ENCODE peak calls at places on chromosomes 11 and 22, in eight cellular contexts. F is caudate nucleus, G is iPS DF 6.9, D is colonic mucosa, N is A549, M is H9, Z is pancreas, V is prostate gland. J is an unnamed sample.

GRCh38 chr22:25582946-25583345 is 18.5 kb downstream of the GRK3 start:
- DNase-seq in F (no peak), G (no peak), M (no peak), V (no peak), Z (no peak), N (no peak), D (no peak), J (no peak)

GRCh38 chr11:10294289-10294953 is 402 bp upstream of the SBF2 start:
- DNase-seq in V (peak; percentile 55), Z (peak; percentile 74), F (no peak), N (peak; percentile 62), M (peak; percentile 50), G (no peak), D (peak; percentile 61), J (peak; percentile 47)

GRCh38 chr11:72813740-72814138 is 472 bp upstream of the ATG16L2 start:
- DNase-seq in M (peak; percentile 75), N (peak; percentile 89), Z (peak; percentile 57), F (no peak), V (peak; percentile 74), G (no peak), D (peak; percentile 86), J (peak; percentile 81)

GRCh38 chr11:6531267-6531752 is 34.2 kb downstream of the DNHD1 start:
- DNase-seq in Z (no peak), G (no peak), D (no peak), M (no peak), F (no peak), V (no peak), N (peak; percentile 57), J (no peak)

GRCh38 chr11:128695539-128696221 is 1.8 kb downstream of the FLI1 start:
- DNase-seq in Z (no peak), F (no peak), N (no peak), V (no peak), M (no peak), D (no peak), G (no peak), J (no peak)

GRCh38 chr11:110710520-110711381 is 1.5 kb downstream of the ARHGAP20 start:
- DNase-seq in G (no peak), F (peak; percentile 8), Z (peak; percentile 72), M (peak; percentile 44), N (no peak), V (peak; percentile 51), D (peak; percentile 34), J (peak; percentile 75)

GRCh38 chr11:68998390-68998911 is 14.6 kb downstream of the MRGPRF start:
- DNase-seq in V (no peak), D (peak; percentile 17), M (peak; percentile 22), Z (no peak), G (no peak), F (no peak), N (no peak), J (no peak)

GRCh38 chr11:76230392-76230791 is 24.1 kb upstream of the WNT11 start:
- DNase-seq in M (no peak), G (no peak), Z (peak; percentile 51), N (no peak), D (no peak), F (no peak), V (no peak), J (no peak)

GRCh38 chr11:87473174-87473573 is 435.4 kb downstream of the TMEM135 start:
- DNase-seq in G (no peak), N (no peak), V (no peak), D (no peak), Z (no peak), F (no peak), M (no peak), J (no peak)

GRCh38 chr22:27438271-27438980 is 363.1 kb downstream of the MN1 start:
- DNase-seq in V (peak; percentile 25), N (no peak), Z (peak; percentile 87), D (peak; percentile 31), G (no peak), M (no peak), F (no peak), J (peak; percentile 42)

GRCh38 chr11:74844072-74844471 is 95.4 kb downstream of the RNF169 start:
- DNase-seq in Z (no peak), D (no peak), G (no peak), M (no peak), N (no peak), F (no peak), V (no peak), J (peak; percentile 16)

GRCh38 chr11:2419638-2420501 is 19.3 kb downstream of the TSSC4 start:
- DNase-seq in N (peak; percentile 79), D (peak; percentile 81), Z (peak; percentile 84), V (peak; percentile 57), M (peak; percentile 81), G (peak; percentile 60), F (peak; percentile 14), J (peak; percentile 77)

GRCh38 chr22:45159652-45160462 is 3.9 kb upstream of the NUP50 start:
- DNase-seq in M (no peak), N (peak; percentile 22), V (no peak), F (no peak), Z (no peak), D (peak; percentile 49), G (no peak), J (no peak)

GRCh38 chr11:76424379-76424778 is 20.4 kb upstream of the EMSY start:
- DNase-seq in V (no peak), N (no peak), D (no peak), Z (no peak), G (no peak), F (no peak), M (no peak), J (no peak)

GRCh38 chr22:50134481-50134880 is 36.0 kb upstream of the PANX2 start:
- DNase-seq in D (no peak), F (no peak), N (no peak), Z (no peak), G (no peak), V (no peak), M (no peak), J (no peak)

GRCh38 chr11:125091247-125091876 is 20.1 kb downstream of the TMEM218 start:
- DNase-seq in D (peak; percentile 16), F (no peak), Z (no peak), V (no peak), M (peak; percentile 68), N (peak; percentile 46), G (peak; percentile 47), J (peak; percentile 77)

GRCh38 chr11:299951-300735 is 817 bp upstream of the IFITM5 start:
- DNase-seq in Z (peak; percentile 81), D (no peak), V (no peak), M (peak; percentile 79), F (no peak), N (no peak), G (no peak), J (no peak)

GRCh38 chr11:63882555-63883242 is 34.3 kb downstream of the RCOR2 start:
- DNase-seq in N (no peak), G (no peak), D (no peak), Z (no peak), M (peak; percentile 82), V (no peak), F (no peak), J (no peak)
- H3K27ac ChIP-seq in N (no peak overlapping the region), G (no peak overlapping the region), D (no peak overlapping the region), Z (no peak overlapping the region), M (no peak overlapping the region), V (no peak overlapping the region), F (no peak overlapping the region), J (no peak overlapping the region)

DNA sequence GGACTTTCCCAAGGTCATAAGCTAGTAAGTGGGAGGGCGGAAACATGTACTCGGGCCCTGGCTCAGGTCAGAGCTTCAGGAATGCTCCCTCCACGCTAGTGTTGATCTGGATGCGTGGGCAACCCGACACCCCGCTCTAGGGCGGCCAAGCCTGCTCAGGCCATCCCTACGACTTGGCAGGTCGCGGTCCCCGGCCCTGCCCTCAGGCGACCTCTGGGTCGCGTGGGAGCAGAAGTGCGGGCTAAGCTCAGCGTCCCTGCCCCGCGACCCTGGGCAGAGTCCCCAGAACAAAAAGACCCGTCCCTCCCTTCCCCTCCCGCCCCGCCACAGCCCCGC is 781 bp upstream of the TEF start:
- DNase-seq in Z (no peak), D (peak; percentile 65), M (no peak), G (no peak), N (peak; percentile 48), V (peak; percentile 68), F (no peak), J (peak; percentile 86)
- H3K27ac ChIP-seq in Z (peak overlapping the region; percentile 96), D (peak overlapping the region; percentile 98), M (no peak overlapping the region), G (no peak overlapping the region), N (peak overlapping the region; percentile 96), V (peak overlapping the region; percentile 93), F (peak overlapping the region; percentile 100), J (peak overlapping the region; percentile 98)

DNA sequence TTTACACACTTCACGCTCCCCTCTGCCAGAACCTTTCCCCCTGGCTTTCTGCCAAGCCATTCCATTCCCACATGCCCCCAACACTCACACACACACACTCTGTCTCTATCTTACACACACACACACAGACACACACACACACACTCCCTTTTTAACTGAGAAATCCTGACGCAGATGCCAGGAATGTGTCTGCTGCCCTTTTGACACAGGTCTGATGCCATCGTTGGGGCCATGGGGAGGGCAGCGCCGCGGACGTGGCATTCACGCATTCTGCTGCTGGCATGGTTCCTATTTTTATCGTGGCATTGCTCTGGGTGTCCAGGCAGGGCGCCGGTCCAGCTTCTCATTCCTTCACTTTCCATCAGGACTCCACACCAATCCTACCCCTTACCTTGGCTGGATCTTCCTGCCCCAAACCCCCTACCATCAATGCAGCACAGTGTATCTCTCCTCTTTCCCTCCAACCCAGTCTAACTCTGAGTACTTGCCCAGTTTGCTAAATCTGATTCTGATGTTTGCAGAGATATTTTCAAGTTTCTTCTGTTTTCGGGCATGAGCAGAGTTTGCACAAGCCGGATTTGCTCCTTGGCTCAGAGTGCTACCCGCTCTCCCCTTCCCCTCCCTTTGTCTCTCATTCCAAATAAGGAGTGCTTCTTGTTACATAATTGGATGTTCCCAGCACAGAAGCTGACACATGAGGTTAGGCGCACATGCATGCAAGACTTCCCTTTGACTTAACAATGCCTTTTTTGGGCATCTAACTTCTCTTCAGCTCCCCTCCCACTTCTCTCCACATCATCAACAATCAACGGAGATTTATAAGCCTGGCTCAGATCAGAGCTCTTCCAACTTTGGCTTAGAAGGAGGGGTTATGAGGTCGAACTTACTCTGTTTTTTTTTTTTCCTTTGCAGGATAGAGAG is 18.8 kb downstream of the SNX19 start:
- DNase-seq in F (no peak), G (no peak), Z (peak; percentile 73), V (peak; percentile 72), N (peak; percentile 81), D (peak; percentile 31), M (no peak), J (peak; percentile 53)
- H3K27ac ChIP-seq in F (peak overlapping the region; percentile 48), G (no peak overlapping the region), Z (no peak overlapping the region), V (peak overlapping the region; percentile 88), N (peak overlapping the region; percentile 75), D (peak overlapping the region; percentile 41), M (no peak overlapping the region), J (peak overlapping the region; percentile 32)

GRCh38 chr11:61834278-61835004 is 6.3 kb downstream of the FADS2 start:
- DNase-seq in F (peak; percentile 12), Z (no peak), D (peak; percentile 36), V (no peak), M (peak; percentile 90), G (no peak), N (no peak), J (no peak)

GRCh38 chr11:61832207-61832606 is 4.1 kb downstream of the FADS2 start:
- DNase-seq in N (no peak), G (no peak), F (no peak), M (no peak), Z (no peak), D (no peak), V (no peak), J (no peak)

GRCh38 chr11:61832758-61833157 is 4.7 kb downstream of the FADS2 start:
- DNase-seq in D (no peak), N (no peak), F (no peak), M (no peak), V (no peak), Z (no peak), G (no peak), J (no peak)

GRCh38 chr11:61833926-61834277 is 5.8 kb downstream of the FADS2 start:
- DNase-seq in F (no peak), G (no peak), Z (peak; percentile 13), N (no peak), V (no peak), D (no peak), M (peak; percentile 61), J (no peak)

GRCh38 chr11:61833478-61833877 is 5.4 kb downstream of the FADS2 start:
- DNase-seq in N (no peak), V (no peak), D (no peak), G (no peak), M (no peak), F (no peak), Z (peak; percentile 0), J (no peak)
- H3K27ac ChIP-seq in N (no peak overlapping the region), V (no peak overlapping the region), D (no peak overlapping the region), G (peak overlapping the region; percentile 44), M (peak overlapping the region; percentile 27), F (no peak overlapping the region), Z (no peak overlapping the region), J (no peak overlapping the region)